ENCODE peak calls at places on chromosomes 7 and 10, in six cellular contexts. C is WTC11, X is thoracic aorta, A is omental fat pad, O is endothelial cell, K is esophagus squamous epithelium. H is an unnamed sample.

GRCh38 chr7:96596120-96596826 is 113.4 kb downstream of the SEM1 start:
- DNase-seq in C (no peak), X (no peak), A (no peak), O (no peak), K (no peak), H (peak)

GRCh38 chr10:95688648-95689047 is 5.1 kb downstream of the TCTN3 start:
- DNase-seq in C (no peak), X (no peak), A (no peak), O (no peak), K (no peak), H (no peak)

GRCh38 chr7:109386959-109387358 is 817.3 kb downstream of the DNAJB9 start:
- DNase-seq in C (no peak), X (no peak), A (no peak), O (no peak), K (no peak), H (no peak)

GRCh38 chr7:156892086-156892800 is 740 bp downstream of the LMBR1 start:
- DNase-seq in C (peak), X (no peak), A (no peak), O (peak), K (no peak), H (peak)

GRCh38 chr7:159103382-159104187 is 41.1 kb downstream of the VIPR2 start:
- DNase-seq in C (peak), X (no peak), A (no peak), O (no peak), K (no peak), H (no peak)

GRCh38 chr10:73413108-73413527 is 740 bp downstream of the ANXA7 start:
- DNase-seq in C (peak), X (no peak), A (no peak), O (peak), K (no peak), H (peak)

GRCh38 chr7:117212969-117213877 is 109.6 kb downstream of the WNT2 start:
- DNase-seq in C (peak), X (no peak), A (no peak), O (peak), K (no peak), H (peak)

GRCh38 chr7:22723171-22723601 is 3.8 kb upstream of the IL6 start:
- DNase-seq in C (no peak), X (peak), A (no peak), O (no peak), K (no peak), H (peak)

GRCh38 chr7:87538052-87538451 is 62.6 kb upstream of the ABCB4 start:
- DNase-seq in C (no peak), X (no peak), A (no peak), O (no peak), K (no peak), H (no peak)

GRCh38 chr7:20816389-20816959 is 29.8 kb upstream of the SP8 start:
- DNase-seq in C (no peak), X (no peak), A (no peak), O (no peak), K (no peak), H (no peak)

GRCh38 chr7:30923009-30923773 is 11.5 kb downstream of the AQP1 start:
- DNase-seq in C (peak), X (peak), A (no peak), O (peak), K (no peak), H (no peak)

GRCh38 chr10:75400769-75401568 is 595 bp downstream of the ZNF503 start:
- DNase-seq in C (peak), X (no peak), A (no peak), O (peak), K (no peak), H (peak)

GRCh38 chr10:95249467-95249866 is 41.3 kb downstream of the PDLIM1 start:
- DNase-seq in C (no peak), X (no peak), A (no peak), O (no peak), K (no peak), H (no peak)

GRCh38 chr10:10307551-10307950 is 710.1 kb upstream of the CELF2 start:
- DNase-seq in C (no peak), X (no peak), A (no peak), O (no peak), K (no peak), H (no peak)

GRCh38 chr10:3959370-3960266 is 174.6 kb upstream of the KLF6 start:
- DNase-seq in C (no peak), X (no peak), A (no peak), O (no peak), K (no peak), H (no peak)

GRCh38 chr10:58189269-58189668 is 78.4 kb downstream of the IPMK start:
- DNase-seq in C (no peak), X (no peak), A (no peak), O (no peak), K (no peak), H (peak)

GRCh38 chr10:50501899-50502556 is 121.7 kb downstream of the SGMS1 start:
- DNase-seq in C (no peak), X (no peak), A (no peak), O (no peak), K (no peak), H (peak)

GRCh38 chr10:122019414-122019975 is 30.5 kb downstream of the TACC2 start:
- DNase-seq in C (peak), X (no peak), A (no peak), O (no peak), K (no peak), H (peak)

GRCh38 chr7:20310963-20311742 is 19.5 kb upstream of the ITGB8 start:
- DNase-seq in C (no peak), X (no peak), A (no peak), O (no peak), K (no peak), H (peak)

GRCh38 chr10:16519908-16520861 is 1.5 kb downstream of the C1QL3 start:
- DNase-seq in C (peak), X (no peak), A (no peak), O (peak), K (no peak), H (peak)

GRCh38 chr10:74213571-74214162 is 62.6 kb downstream of the ADK start:
- DNase-seq in C (peak), X (no peak), A (no peak), O (peak), K (no peak), H (peak)

GRCh38 chr7:154682003-154682402 is 320.9 kb downstream of the PAXIP1 start:
- DNase-seq in C (no peak), X (no peak), A (no peak), O (no peak), K (no peak), H (no peak)

GRCh38 chr7:46839651-46840050 is 742.3 kb downstream of the TNS3 start:
- DNase-seq in C (no peak), X (no peak), A (no peak), O (no peak), K (no peak), H (no peak)

GRCh38 chr10:5545011-5545410 is 20.2 kb downstream of the CALML3 start:
- DNase-seq in C (peak), X (no peak), A (no peak), O (no peak), K (no peak), H (no peak)

GRCh38 chr7:43758029-43758860 is at the start of gene BLVRA:
- DNase-seq in C (peak), X (no peak), A (no peak), O (peak), K (no peak), H (peak)

GRCh38 chr10:101020427-101020826 is 10.5 kb downstream of the PDZD7 start:
- DNase-seq in C (no peak), X (no peak), A (no peak), O (no peak), K (no peak), H (no peak)

GRCh38 chr10:115941247-115941840 is 331.7 kb downstream of the GFRA1 start:
- DNase-seq in C (no peak), X (no peak), A (no peak), O (no peak), K (no peak), H (no peak)

GRCh38 chr10:114541081-114541833 is 116.8 kb downstream of the ABLIM1 start:
- DNase-seq in C (no peak), X (peak), A (no peak), O (no peak), K (no peak), H (peak)

GRCh38 chr10:36670616-36671402 is 454.6 kb upstream of the ANKRD30A start:
- DNase-seq in C (no peak), X (no peak), A (no peak), O (no peak), K (no peak), H (no peak)

GRCh38 chr10:125994601-125995000 is 98.2 kb downstream of the FANK1 start:
- DNase-seq in C (no peak), X (no peak), A (no peak), O (no peak), K (no peak), H (no peak)

GRCh38 chr7:30315589-30315988 is 31.2 kb downstream of the ZNRF2 start:
- DNase-seq in C (no peak), X (no peak), A (no peak), O (no peak), K (no peak), H (no peak)

GRCh38 chr10:87818505-87819273 is 663 bp upstream of the ATAD1 start:
- DNase-seq in C (no peak), X (no peak), A (no peak), O (peak), K (no peak), H (peak)

DNA sequence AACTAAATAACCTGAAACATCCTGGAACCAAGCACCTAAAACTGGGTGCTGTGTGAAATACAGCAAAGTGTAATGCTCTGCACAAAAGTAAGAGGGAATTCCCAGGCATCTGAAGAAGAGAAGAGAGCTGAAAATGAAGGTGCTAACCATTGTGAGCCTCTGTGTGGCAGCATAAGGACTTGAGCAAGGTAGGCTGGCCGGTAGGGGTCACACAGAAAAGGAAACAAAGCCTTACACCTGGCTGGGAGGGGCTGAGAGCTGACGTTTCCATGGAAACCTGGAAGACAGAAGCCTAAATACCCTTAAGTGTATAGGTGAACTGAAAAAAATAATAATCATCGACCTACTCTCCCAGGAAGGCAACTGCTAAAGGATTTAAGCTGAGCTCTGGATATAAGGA is 48.6 kb downstream of the CUL1 start:
- DNase-seq in C (peak), X (no peak), A (no peak), O (no peak), K (no peak), H (peak)
- TF ChIP-seq CTCF in C (no peak), X (no peak), A (no peak), O (no peak), K (no peak), H (no peak)

DNA sequence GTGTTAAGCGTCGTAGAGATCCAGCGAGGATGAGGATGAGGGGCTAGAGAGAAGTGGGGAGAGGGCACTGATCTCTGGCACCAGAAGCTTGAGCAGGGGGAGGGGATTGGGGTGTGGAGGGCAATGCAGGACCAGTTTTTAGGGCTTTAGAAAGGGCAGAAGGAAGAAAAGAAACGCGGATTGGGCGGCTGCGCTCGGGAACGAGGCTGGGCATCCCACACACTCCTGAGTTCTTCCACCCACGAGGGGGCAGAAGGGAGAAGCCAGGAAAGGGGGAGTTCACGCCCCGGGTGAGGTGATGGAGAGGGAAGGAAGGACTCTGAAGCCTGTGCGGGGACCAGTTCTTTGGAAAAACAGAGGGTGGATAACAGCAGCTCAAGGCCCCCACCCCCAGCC is 6.1 kb upstream of the VGF start:
- DNase-seq in C (no peak), X (no peak), A (no peak), O (no peak), K (no peak), H (no peak)
- TF ChIP-seq CTCF in C (no peak), X (no peak), A (no peak), O (no peak), K (no peak), H (no peak)

GRCh38 chr7:132577206-132578049 is 1.2 kb upstream of the PLXNA4 start:
- DNase-seq in C (peak), X (peak), A (no peak), O (peak), K (no peak), H (peak)
- TF ChIP-seq CTCF in C (no peak), X (no peak), A (no peak), O (peak), K (no peak), H (peak)

GRCh38 chr7:26398436-26399308 is 107.0 kb downstream of the SNX10 start:
- DNase-seq in C (peak), X (peak), A (peak), O (peak), K (peak), H (peak)

GRCh38 chr7:26397786-26398435 is 106.2 kb downstream of the SNX10 start:
- DNase-seq in C (peak), X (no peak), A (no peak), O (peak), K (no peak), H (peak)

GRCh38 chr7:26397326-26397725 is 105.7 kb downstream of the SNX10 start:
- DNase-seq in C (no peak), X (no peak), A (no peak), O (no peak), K (no peak), H (peak)

GRCh38 chr7:26399747-26400146 is 108.1 kb downstream of the SNX10 start:
- DNase-seq in C (no peak), X (no peak), A (no peak), O (no peak), K (no peak), H (no peak)

DNA sequence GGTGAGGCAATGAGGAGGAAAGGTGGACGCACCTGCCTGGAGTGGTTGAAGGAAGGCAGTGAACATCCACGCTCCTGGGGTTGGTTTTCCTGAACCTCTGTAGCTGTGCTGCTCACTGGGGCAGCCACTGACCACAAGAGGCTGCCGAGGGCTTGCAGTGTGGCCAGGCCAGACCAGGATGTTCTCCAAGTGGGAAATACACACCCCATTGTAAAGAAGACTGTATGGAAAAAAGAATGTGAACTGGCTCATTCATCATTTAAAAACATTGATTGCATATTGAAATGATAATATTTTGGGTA is 107.6 kb downstream of the SNX10 start:
- DNase-seq in C (peak), X (no peak), A (no peak), O (peak), K (no peak), H (peak)
- TF ChIP-seq CTCF in C (no peak), X (no peak), A (no peak), O (no peak), K (peak), H (peak)

DNA sequence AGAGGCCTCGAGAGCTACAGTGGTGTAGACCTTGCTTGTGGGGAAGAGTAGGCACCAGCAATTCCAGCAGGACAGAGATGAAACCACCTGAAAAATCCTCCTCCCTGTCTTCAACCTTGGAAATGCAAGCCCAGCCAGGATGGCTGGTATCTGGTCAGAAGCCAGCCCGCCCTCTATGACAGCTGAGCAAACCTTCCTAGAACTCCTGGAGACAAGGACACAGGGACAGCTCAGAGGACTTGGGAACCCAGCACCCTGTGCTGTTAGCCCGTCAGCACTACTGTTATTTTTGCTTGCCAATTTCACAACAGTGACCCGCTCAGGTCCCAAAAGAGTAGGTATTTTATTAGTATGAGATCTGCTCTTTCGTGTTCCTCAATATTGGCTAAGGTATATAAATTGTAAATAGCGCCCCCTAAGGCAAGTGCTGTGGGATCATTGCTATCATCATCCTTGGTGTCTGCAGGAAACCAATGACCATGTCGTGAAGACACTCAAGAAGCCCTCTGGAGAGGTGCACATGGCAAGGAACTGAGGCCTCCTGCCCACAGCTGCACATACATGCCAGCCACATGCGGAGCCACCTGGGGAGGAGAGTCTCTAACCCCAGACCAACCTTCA is 156.5 kb upstream of the CHST15 start:
- DNase-seq in C (no peak), X (no peak), A (no peak), O (no peak), K (no peak), H (no peak)
- TF ChIP-seq CTCF in C (peak), X (no peak), A (no peak), O (peak), K (no peak), H (no peak)

GRCh38 chr7:134757938-134758337 is 21.5 kb upstream of the CALD1 start:
- DNase-seq in C (no peak), X (no peak), A (no peak), O (no peak), K (no peak), H (no peak)

GRCh38 chr7:134750083-134751062 is 29.1 kb upstream of the CALD1 start:
- DNase-seq in C (peak), X (no peak), A (no peak), O (peak), K (no peak), H (peak)

GRCh38 chr7:134758981-134759380 is 20.5 kb upstream of the CALD1 start:
- DNase-seq in C (no peak), X (no peak), A (no peak), O (no peak), K (no peak), H (no peak)

GRCh38 chr7:134752006-134752760 is 27.3 kb upstream of the CALD1 start:
- DNase-seq in C (no peak), X (no peak), A (no peak), O (no peak), K (no peak), H (no peak)

DNA sequence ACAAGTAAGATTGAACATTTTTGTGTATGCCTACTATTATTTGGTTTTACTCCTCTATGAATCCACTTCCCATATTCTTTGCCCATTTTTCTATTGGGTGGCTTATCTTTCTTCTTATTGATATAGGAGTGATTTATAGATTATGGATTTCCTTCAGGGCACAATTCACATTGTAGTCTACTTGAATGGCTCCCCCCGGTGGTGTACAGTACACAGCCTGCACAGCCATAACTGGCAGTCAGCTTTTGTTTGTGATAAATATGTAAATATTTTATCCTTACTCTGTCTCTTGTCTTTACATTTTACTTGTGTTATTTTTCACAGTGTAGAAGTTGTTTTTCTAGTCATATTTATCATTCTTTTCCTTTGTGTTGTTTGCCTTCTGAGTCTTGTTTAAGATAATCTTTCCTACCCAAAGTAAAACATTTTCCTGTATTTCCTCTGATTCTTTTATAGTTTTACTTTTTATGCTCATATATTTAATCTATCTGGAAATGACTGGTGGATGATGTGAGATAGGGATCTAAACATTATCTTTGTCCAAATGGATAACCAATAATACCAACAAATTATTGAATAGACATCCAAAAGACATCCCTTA is 23.9 kb upstream of the CALD1 start:
- DNase-seq in C (no peak), X (no peak), A (no peak), O (peak), K (no peak), H (peak)
- TF ChIP-seq CTCF in C (no peak), X (peak), A (no peak), O (peak), K (peak), H (peak)